ENCODE peak calls at places on chromosomes 5 and 9, in eight cellular contexts. One of them, this sample, is unnamed.

GRCh38 chr5:6183391-6184390 is 194.7 kb downstream of the MED10 start:
- DNase-seq in uterus: no peak
- DNase-seq in astrocyte of the spinal cord: no peak
- DNase-seq in A549: no peak
- DNase-seq in choroid plexus epithelial cell: no peak
- DNase-seq in coronary artery: no peak
- DNase-seq in pancreas: no peak
- DNase-seq in upper lobe of left lung: no peak
- DNase-seq in this sample: no peak

GRCh38 chr9:84300271-84300670 is 40.3 kb downstream of the SLC28A3 start:
- DNase-seq in uterus: no peak
- DNase-seq in astrocyte of the spinal cord: peak
- DNase-seq in A549: no peak
- DNase-seq in choroid plexus epithelial cell: peak
- DNase-seq in coronary artery: no peak
- DNase-seq in pancreas: no peak
- DNase-seq in upper lobe of left lung: no peak
- DNase-seq in this sample: peak

GRCh38 chr9:120099064-120099463 is 480.9 kb downstream of the CDK5RAP2 start:
- DNase-seq in uterus: no peak
- DNase-seq in astrocyte of the spinal cord: no peak
- DNase-seq in A549: no peak
- DNase-seq in choroid plexus epithelial cell: no peak
- DNase-seq in coronary artery: no peak
- DNase-seq in pancreas: no peak
- DNase-seq in upper lobe of left lung: no peak
- DNase-seq in this sample: no peak

GRCh38 chr5:151678713-151679112 is 8.0 kb downstream of the SPARC start:
- DNase-seq in uterus: no peak
- DNase-seq in astrocyte of the spinal cord: no peak
- DNase-seq in A549: no peak
- DNase-seq in choroid plexus epithelial cell: peak
- DNase-seq in coronary artery: no peak
- DNase-seq in pancreas: no peak
- DNase-seq in upper lobe of left lung: no peak
- DNase-seq in this sample: no peak

GRCh38 chr5:10590226-10591047 is 26.6 kb downstream of the ANKRD33B start:
- DNase-seq in uterus: no peak
- DNase-seq in astrocyte of the spinal cord: peak
- DNase-seq in A549: peak
- DNase-seq in choroid plexus epithelial cell: no peak
- DNase-seq in coronary artery: no peak
- DNase-seq in pancreas: no peak
- DNase-seq in upper lobe of left lung: peak
- DNase-seq in this sample: peak

GRCh38 chr9:127783111-127783621 is 2.7 kb upstream of the CDK9 start:
- DNase-seq in uterus: no peak
- DNase-seq in astrocyte of the spinal cord: no peak
- DNase-seq in A549: no peak
- DNase-seq in choroid plexus epithelial cell: no peak
- DNase-seq in coronary artery: no peak
- DNase-seq in pancreas: peak
- DNase-seq in upper lobe of left lung: peak
- DNase-seq in this sample: no peak

GRCh38 chr9:94168203-94169000 is 84.1 kb downstream of the PTPDC1 start:
- DNase-seq in uterus: no peak
- DNase-seq in astrocyte of the spinal cord: no peak
- DNase-seq in A549: no peak
- DNase-seq in choroid plexus epithelial cell: peak
- DNase-seq in coronary artery: no peak
- DNase-seq in pancreas: no peak
- DNase-seq in upper lobe of left lung: no peak
- DNase-seq in this sample: peak

GRCh38 chr5:134028496-134028895 is 23.7 kb upstream of the VDAC1 start:
- DNase-seq in uterus: no peak
- DNase-seq in astrocyte of the spinal cord: peak
- DNase-seq in A549: no peak
- DNase-seq in choroid plexus epithelial cell: no peak
- DNase-seq in coronary artery: no peak
- DNase-seq in pancreas: no peak
- DNase-seq in upper lobe of left lung: no peak
- DNase-seq in this sample: peak

GRCh38 chr5:72255237-72255636 is 64.8 kb downstream of the MRPS27 start:
- DNase-seq in uterus: no peak
- DNase-seq in astrocyte of the spinal cord: no peak
- DNase-seq in A549: no peak
- DNase-seq in choroid plexus epithelial cell: no peak
- DNase-seq in coronary artery: no peak
- DNase-seq in pancreas: no peak
- DNase-seq in upper lobe of left lung: no peak
- DNase-seq in this sample: no peak

GRCh38 chr5:123423278-123424149 is at the start of gene CEP120:
- DNase-seq in uterus: peak
- DNase-seq in astrocyte of the spinal cord: peak
- DNase-seq in A549: peak
- DNase-seq in choroid plexus epithelial cell: peak
- DNase-seq in coronary artery: peak
- DNase-seq in pancreas: peak
- DNase-seq in upper lobe of left lung: peak
- DNase-seq in this sample: peak

GRCh38 chr9:122201641-122202040 is 27.1 kb downstream of the LHX6 start:
- DNase-seq in uterus: no peak
- DNase-seq in astrocyte of the spinal cord: peak
- DNase-seq in A549: no peak
- DNase-seq in choroid plexus epithelial cell: peak
- DNase-seq in coronary artery: no peak
- DNase-seq in pancreas: no peak
- DNase-seq in upper lobe of left lung: no peak
- DNase-seq in this sample: peak

GRCh38 chr9:136742640-136743391 is at the start of gene LCN10:
- DNase-seq in uterus: no peak
- DNase-seq in astrocyte of the spinal cord: no peak
- DNase-seq in A549: no peak
- DNase-seq in choroid plexus epithelial cell: no peak
- DNase-seq in coronary artery: no peak
- DNase-seq in pancreas: peak
- DNase-seq in upper lobe of left lung: peak
- DNase-seq in this sample: no peak

GRCh38 chr5:647311-647710 is 35.2 kb downstream of the CEP72 start:
- DNase-seq in uterus: no peak
- DNase-seq in astrocyte of the spinal cord: no peak
- DNase-seq in A549: no peak
- DNase-seq in choroid plexus epithelial cell: no peak
- DNase-seq in coronary artery: no peak
- DNase-seq in pancreas: no peak
- DNase-seq in upper lobe of left lung: no peak
- DNase-seq in this sample: no peak

GRCh38 chr5:646396-647201 is 34.5 kb downstream of the CEP72 start:
- DNase-seq in uterus: no peak
- DNase-seq in astrocyte of the spinal cord: no peak
- DNase-seq in A549: no peak
- DNase-seq in choroid plexus epithelial cell: no peak
- DNase-seq in coronary artery: no peak
- DNase-seq in pancreas: no peak
- DNase-seq in upper lobe of left lung: no peak
- DNase-seq in this sample: no peak

GRCh38 chr5:644971-645370 is 32.8 kb downstream of the CEP72 start:
- DNase-seq in uterus: no peak
- DNase-seq in astrocyte of the spinal cord: no peak
- DNase-seq in A549: no peak
- DNase-seq in choroid plexus epithelial cell: no peak
- DNase-seq in coronary artery: no peak
- DNase-seq in pancreas: no peak
- DNase-seq in upper lobe of left lung: no peak
- DNase-seq in this sample: no peak

GRCh38 chr5:645421-645820 is 33.3 kb downstream of the CEP72 start:
- DNase-seq in uterus: no peak
- DNase-seq in astrocyte of the spinal cord: no peak
- DNase-seq in A549: no peak
- DNase-seq in choroid plexus epithelial cell: no peak
- DNase-seq in coronary artery: no peak
- DNase-seq in pancreas: no peak
- DNase-seq in upper lobe of left lung: no peak
- DNase-seq in this sample: no peak

DNA sequence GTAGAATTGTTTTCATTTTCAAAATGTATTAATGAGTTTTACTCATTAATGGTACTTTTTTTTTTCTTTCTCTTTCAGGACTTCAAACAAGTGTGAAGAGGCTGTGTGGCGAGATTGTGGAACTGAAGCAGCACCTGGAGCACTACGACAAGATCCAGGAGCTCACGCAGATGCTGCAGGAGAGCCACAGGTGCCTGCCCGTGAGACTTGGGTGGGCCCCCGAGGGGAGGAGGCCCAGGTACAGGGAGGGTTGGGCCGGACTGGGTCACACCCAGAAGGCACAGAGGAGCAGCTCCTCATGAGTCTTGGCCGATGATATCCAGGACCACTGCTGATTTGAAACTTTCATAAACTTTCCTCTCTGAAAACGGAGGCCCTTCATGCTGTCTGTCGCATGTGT is 35.6 kb downstream of the CEP72 start:
- DNase-seq in uterus: no peak
- DNase-seq in astrocyte of the spinal cord: no peak
- DNase-seq in A549: no peak
- DNase-seq in choroid plexus epithelial cell: no peak
- DNase-seq in coronary artery: no peak
- DNase-seq in pancreas: no peak
- DNase-seq in upper lobe of left lung: no peak
- DNase-seq in this sample: no peak
- TF ChIP-seq CTCF in uterus: no peak
- TF ChIP-seq CTCF in astrocyte of the spinal cord: no peak
- TF ChIP-seq CTCF in A549: no peak
- TF ChIP-seq CTCF in choroid plexus epithelial cell: no peak
- TF ChIP-seq CTCF in coronary artery: no peak
- TF ChIP-seq CTCF in pancreas: no peak
- TF ChIP-seq CTCF in upper lobe of left lung: no peak
- TF ChIP-seq CTCF in this sample: no peak

DNA sequence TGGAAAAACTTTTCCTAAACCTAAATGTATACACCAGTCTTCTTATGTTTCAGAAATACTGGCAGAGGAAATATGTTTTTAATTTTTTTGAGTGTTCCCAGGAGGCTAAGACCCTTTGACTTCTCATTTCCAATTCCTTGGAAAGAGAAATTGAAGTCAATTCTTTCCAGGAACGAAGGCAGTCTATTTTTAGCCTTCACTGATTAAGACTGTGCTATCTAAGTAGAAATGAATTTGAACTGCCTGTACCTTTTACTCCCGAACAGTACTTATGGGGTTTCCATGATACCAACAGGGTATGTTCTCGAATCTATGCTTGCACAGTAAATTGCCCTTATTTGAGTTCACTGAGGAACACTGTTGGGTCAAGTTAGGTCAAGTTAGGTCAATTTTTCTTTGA is 340.3 kb upstream of the CD180 start:
- DNase-seq in uterus: no peak
- DNase-seq in astrocyte of the spinal cord: no peak
- DNase-seq in A549: no peak
- DNase-seq in choroid plexus epithelial cell: peak
- DNase-seq in coronary artery: no peak
- DNase-seq in pancreas: no peak
- DNase-seq in upper lobe of left lung: no peak
- DNase-seq in this sample: peak
- H3K4me3 ChIP-seq in uterus: no peak
- H3K4me3 ChIP-seq in astrocyte of the spinal cord: no peak
- H3K4me3 ChIP-seq in A549: no peak
- H3K4me3 ChIP-seq in choroid plexus epithelial cell: no peak
- H3K4me3 ChIP-seq in coronary artery: peak
- H3K4me3 ChIP-seq in pancreas: no peak
- H3K4me3 ChIP-seq in upper lobe of left lung: no peak
- H3K4me3 ChIP-seq in this sample: no peak

DNA sequence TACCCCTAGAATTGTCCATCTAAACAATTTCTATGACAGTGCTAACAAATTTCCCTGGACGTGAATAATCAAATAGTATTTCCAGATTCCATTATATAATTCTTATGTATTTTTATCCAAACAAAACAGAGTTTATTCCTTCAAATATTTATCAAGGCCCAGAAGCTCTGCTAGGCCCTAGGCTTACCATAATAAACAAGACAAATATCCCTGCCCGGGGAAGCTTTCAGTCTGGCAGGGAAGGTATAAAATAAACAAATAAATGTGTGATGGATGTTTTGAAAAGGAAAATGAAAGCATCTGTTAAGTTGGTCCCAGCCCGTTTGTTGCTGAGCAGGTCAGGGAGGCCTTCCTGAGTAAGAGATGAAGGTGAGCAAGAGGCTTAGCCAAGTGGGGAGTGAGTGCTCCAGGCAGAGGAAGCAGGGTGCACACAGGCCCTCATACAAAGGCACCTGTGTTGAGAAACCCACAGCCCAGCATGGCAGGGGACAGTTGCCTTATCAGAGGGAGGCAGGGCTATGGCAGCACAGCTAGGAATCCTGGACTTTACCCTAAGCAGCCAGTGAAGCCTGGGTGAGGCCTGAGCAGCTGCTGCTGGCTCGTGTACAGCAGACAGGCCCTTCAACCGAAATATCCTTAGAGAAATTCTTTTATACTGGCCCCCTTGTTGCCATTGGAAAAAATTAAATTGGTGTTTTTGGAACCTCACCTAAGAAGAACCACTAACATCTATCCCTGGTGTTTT is 7.7 kb upstream of the SLC35D2 start:
- DNase-seq in uterus: no peak
- DNase-seq in astrocyte of the spinal cord: peak
- DNase-seq in A549: peak
- DNase-seq in choroid plexus epithelial cell: peak
- DNase-seq in coronary artery: no peak
- DNase-seq in pancreas: peak
- DNase-seq in upper lobe of left lung: no peak
- DNase-seq in this sample: no peak
- TF ChIP-seq CTCF in uterus: no peak
- TF ChIP-seq CTCF in astrocyte of the spinal cord: no peak
- TF ChIP-seq CTCF in A549: no peak
- TF ChIP-seq CTCF in choroid plexus epithelial cell: no peak
- TF ChIP-seq CTCF in coronary artery: no peak
- TF ChIP-seq CTCF in pancreas: no peak
- TF ChIP-seq CTCF in upper lobe of left lung: no peak
- TF ChIP-seq CTCF in this sample: no peak

DNA sequence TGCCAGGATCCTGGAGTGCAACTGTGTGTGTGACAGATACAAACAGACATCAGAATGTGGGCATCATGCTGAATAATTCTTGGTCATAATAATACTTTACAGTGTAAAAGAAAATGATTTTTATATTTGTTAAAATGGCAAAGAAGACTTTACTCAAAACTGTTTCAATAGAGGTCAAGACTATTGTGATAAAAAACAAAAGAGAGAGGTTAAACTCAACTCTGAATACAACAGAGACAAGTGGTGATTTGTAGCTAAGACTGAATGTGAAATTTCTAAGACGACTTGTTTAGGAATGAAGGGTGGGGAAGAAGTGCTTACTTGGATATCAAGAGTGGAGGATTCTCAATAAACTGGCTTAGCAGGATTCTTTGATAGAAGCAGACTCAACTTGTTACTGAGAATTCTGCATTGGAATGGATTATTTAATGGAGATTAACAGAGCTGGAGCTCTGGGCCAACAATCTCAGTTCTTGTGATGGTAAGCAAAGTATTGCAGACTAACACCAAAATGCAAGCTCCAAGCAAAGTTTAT is 457.4 kb upstream of the CDH18 start:
- DNase-seq in uterus: no peak
- DNase-seq in astrocyte of the spinal cord: no peak
- DNase-seq in A549: no peak
- DNase-seq in choroid plexus epithelial cell: no peak
- DNase-seq in coronary artery: no peak
- DNase-seq in pancreas: no peak
- DNase-seq in upper lobe of left lung: no peak
- DNase-seq in this sample: no peak
- H3K4me3 ChIP-seq in uterus: no peak
- H3K4me3 ChIP-seq in astrocyte of the spinal cord: no peak
- H3K4me3 ChIP-seq in A549: no peak
- H3K4me3 ChIP-seq in choroid plexus epithelial cell: no peak
- H3K4me3 ChIP-seq in coronary artery: no peak
- H3K4me3 ChIP-seq in pancreas: no peak
- H3K4me3 ChIP-seq in upper lobe of left lung: no peak
- H3K4me3 ChIP-seq in this sample: no peak

GRCh38 chr5:109409844-109410388 is at the start of gene PJA2:
- DNase-seq in uterus: peak
- DNase-seq in astrocyte of the spinal cord: peak
- DNase-seq in A549: peak
- DNase-seq in choroid plexus epithelial cell: peak
- DNase-seq in coronary artery: peak
- DNase-seq in pancreas: peak
- DNase-seq in upper lobe of left lung: peak
- DNase-seq in this sample: peak
- TF ChIP-seq CTCF in uterus: peak
- TF ChIP-seq CTCF in astrocyte of the spinal cord: peak
- TF ChIP-seq CTCF in A549: no peak
- TF ChIP-seq CTCF in choroid plexus epithelial cell: peak
- TF ChIP-seq CTCF in coronary artery: no peak
- TF ChIP-seq CTCF in pancreas: peak
- TF ChIP-seq CTCF in upper lobe of left lung: peak
- TF ChIP-seq CTCF in this sample: peak